ENCODE peak calls at places on chromosomes 12 and 14, in six cellular contexts. One of them, this sample, is unnamed.
A peak's percentile ranks its signal among the peaks of the same experiment; 100 is the strongest.

GRCh38 chr12:50662121-50662480 is 101.8 kb upstream of the ATF1 start:
- DNase-seq in HL-60: no peak
- DNase-seq in A549: no peak
- DNase-seq in HCT116: no peak
- DNase-seq in Panc1: no peak
- DNase-seq in K562: no peak
- DNase-seq in this sample: no peak

GRCh38 chr12:97921957-97922722 is 459.5 kb downstream of the RMST start:
- DNase-seq in Panc1: no peak
- DNase-seq in K562: no peak
- DNase-seq in A549: no peak
- DNase-seq in HL-60: no peak
- DNase-seq in HCT116: no peak
- DNase-seq in this sample: no peak

GRCh38 chr14:92951912-92952471 is 29.0 kb downstream of the CHGA start:
- DNase-seq in Panc1: peak; percentile 46
- DNase-seq in A549: peak; percentile 84
- DNase-seq in HCT116: peak; percentile 27
- DNase-seq in HL-60: peak; percentile 76
- DNase-seq in K562: peak; percentile 77
- DNase-seq in this sample: peak; percentile 82

GRCh38 chr12:48104531-48104930 is 1.3 kb downstream of the SENP1 start:
- DNase-seq in HL-60: no peak
- DNase-seq in A549: no peak
- DNase-seq in K562: peak; percentile 20
- DNase-seq in HCT116: no peak
- DNase-seq in Panc1: no peak
- DNase-seq in this sample: peak; percentile 17

GRCh38 chr14:100155881-100156645 is 3.4 kb downstream of the DEGS2 start:
- DNase-seq in A549: peak; percentile 30
- DNase-seq in K562: no peak
- DNase-seq in Panc1: no peak
- DNase-seq in HL-60: no peak
- DNase-seq in HCT116: no peak
- DNase-seq in this sample: no peak

GRCh38 chr12:23290627-23291330 is 658.7 kb downstream of the SOX5 start:
- DNase-seq in HL-60: no peak
- DNase-seq in Panc1: no peak
- DNase-seq in K562: no peak
- DNase-seq in A549: no peak
- DNase-seq in HCT116: no peak
- DNase-seq in this sample: no peak

GRCh38 chr12:100058482-100059029 is 73.8 kb upstream of the ANKS1B start:
- DNase-seq in Panc1: no peak
- DNase-seq in A549: no peak
- DNase-seq in HCT116: no peak
- DNase-seq in K562: peak; percentile 9
- DNase-seq in HL-60: no peak
- DNase-seq in this sample: no peak

GRCh38 chr12:112716099-112717093 is 75.2 kb upstream of the RPH3A start:
- DNase-seq in HL-60: no peak
- DNase-seq in A549: peak; percentile 25
- DNase-seq in Panc1: no peak
- DNase-seq in K562: peak; percentile 46
- DNase-seq in HCT116: peak; percentile 21
- DNase-seq in this sample: peak; percentile 78

GRCh38 chr14:63908667-63909264 is 56.0 kb downstream of the SYNE2 start:
- DNase-seq in Panc1: no peak
- DNase-seq in HCT116: no peak
- DNase-seq in A549: no peak
- DNase-seq in K562: no peak
- DNase-seq in HL-60: no peak
- DNase-seq in this sample: no peak

GRCh38 chr14:64201296-64201695 is 92.9 kb downstream of the ESR2 start:
- DNase-seq in K562: no peak
- DNase-seq in HL-60: no peak
- DNase-seq in Panc1: no peak
- DNase-seq in HCT116: no peak
- DNase-seq in A549: no peak
- DNase-seq in this sample: no peak

GRCh38 chr14:105317546-105317945 is 3.0 kb downstream of the PACS2 start:
- DNase-seq in Panc1: no peak
- DNase-seq in HCT116: no peak
- DNase-seq in A549: no peak
- DNase-seq in K562: no peak
- DNase-seq in HL-60: no peak
- DNase-seq in this sample: no peak

GRCh38 chr12:106081606-106082005 is 57.1 kb downstream of the NUAK1 start:
- DNase-seq in A549: no peak
- DNase-seq in HCT116: no peak
- DNase-seq in HL-60: no peak
- DNase-seq in Panc1: no peak
- DNase-seq in K562: no peak
- DNase-seq in this sample: no peak

GRCh38 chr12:4287325-4288290 is 14.0 kb downstream of the CCND2 start:
- DNase-seq in HCT116: no peak
- DNase-seq in K562: no peak
- DNase-seq in A549: no peak
- DNase-seq in Panc1: no peak
- DNase-seq in HL-60: no peak
- DNase-seq in this sample: no peak

GRCh38 chr14:103511022-103511693 is 11.5 kb downstream of the CKB start:
- DNase-seq in K562: no peak
- DNase-seq in Panc1: no peak
- DNase-seq in HCT116: no peak
- DNase-seq in A549: no peak
- DNase-seq in HL-60: no peak
- DNase-seq in this sample: no peak

GRCh38 chr12:48818831-48819590 is 715 bp downstream of the CACNB3 start:
- DNase-seq in A549: no peak
- DNase-seq in Panc1: no peak
- DNase-seq in K562: no peak
- DNase-seq in HL-60: peak; percentile 44
- DNase-seq in HCT116: no peak
- DNase-seq in this sample: peak; percentile 89

GRCh38 chr12:59181378-59181777 is 261.1 kb upstream of the LRIG3 start:
- DNase-seq in K562: no peak
- DNase-seq in A549: no peak
- DNase-seq in HCT116: no peak
- DNase-seq in HL-60: no peak
- DNase-seq in Panc1: no peak
- DNase-seq in this sample: no peak

GRCh38 chr12:89343127-89343526 is 9.2 kb downstream of the DUSP6 start:
- DNase-seq in A549: no peak
- DNase-seq in HCT116: no peak
- DNase-seq in Panc1: no peak
- DNase-seq in K562: no peak
- DNase-seq in HL-60: no peak
- DNase-seq in this sample: no peak

GRCh38 chr14:102760485-102761193 is 16.6 kb upstream of the TRAF3 start:
- DNase-seq in K562: no peak
- DNase-seq in HCT116: no peak
- DNase-seq in HL-60: no peak
- DNase-seq in A549: no peak
- DNase-seq in Panc1: no peak
- DNase-seq in this sample: peak; percentile 66

GRCh38 chr14:101199028-101199770 is 295.7 kb upstream of the RTL1 start:
- DNase-seq in HL-60: no peak
- DNase-seq in Panc1: no peak
- DNase-seq in K562: no peak
- DNase-seq in A549: no peak
- DNase-seq in HCT116: no peak
- DNase-seq in this sample: no peak

GRCh38 chr14:101201535-101202125 is 298.1 kb upstream of the RTL1 start:
- DNase-seq in K562: no peak
- DNase-seq in HL-60: no peak
- DNase-seq in Panc1: no peak
- DNase-seq in A549: no peak
- DNase-seq in HCT116: no peak
- DNase-seq in this sample: no peak

GRCh38 chr14:101198398-101199027 is 295.0 kb upstream of the RTL1 start:
- DNase-seq in HCT116: no peak
- DNase-seq in Panc1: no peak
- DNase-seq in HL-60: no peak
- DNase-seq in K562: no peak
- DNase-seq in A549: no peak
- DNase-seq in this sample: no peak

GRCh38 chr14:101200650-101201516 is 297.4 kb upstream of the RTL1 start:
- DNase-seq in Panc1: no peak
- DNase-seq in A549: no peak
- DNase-seq in HCT116: no peak
- DNase-seq in K562: no peak
- DNase-seq in HL-60: no peak
- DNase-seq in this sample: no peak

GRCh38 chr14:101200008-101200649 is 296.6 kb upstream of the RTL1 start:
- DNase-seq in Panc1: no peak
- DNase-seq in HCT116: no peak
- DNase-seq in A549: no peak
- DNase-seq in HL-60: no peak
- DNase-seq in K562: no peak
- DNase-seq in this sample: no peak
- TF ChIP-seq REST in Panc1: no peak
- TF ChIP-seq REST in HCT116: no peak
- TF ChIP-seq REST in A549: no peak
- TF ChIP-seq REST in HL-60: no peak
- TF ChIP-seq REST in K562: no peak
- TF ChIP-seq REST in this sample: no peak

GRCh38 chr12:16349132-16349463 is 1.7 kb downstream of the MGST1 start:
- DNase-seq in HL-60: peak; percentile 89
- DNase-seq in K562: peak; percentile 27
- DNase-seq in Panc1: no peak
- DNase-seq in HCT116: no peak
- DNase-seq in A549: peak; percentile 44
- DNase-seq in this sample: peak; percentile 56
- TF ChIP-seq REST in HL-60: no peak
- TF ChIP-seq REST in K562: no peak
- TF ChIP-seq REST in Panc1: no peak
- TF ChIP-seq REST in HCT116: no peak
- TF ChIP-seq REST in A549: no peak
- TF ChIP-seq REST in this sample: no peak

GRCh38 chr12:123502163-123502562 is 31.4 kb downstream of the RILPL1 start:
- DNase-seq in HCT116: no peak
- DNase-seq in A549: no peak
- DNase-seq in K562: no peak
- DNase-seq in Panc1: no peak
- DNase-seq in HL-60: no peak
- DNase-seq in this sample: no peak
- TF ChIP-seq REST in HCT116: no peak
- TF ChIP-seq REST in A549: no peak
- TF ChIP-seq REST in K562: no peak
- TF ChIP-seq REST in Panc1: no peak
- TF ChIP-seq REST in HL-60: no peak
- TF ChIP-seq REST in this sample: no peak

DNA sequence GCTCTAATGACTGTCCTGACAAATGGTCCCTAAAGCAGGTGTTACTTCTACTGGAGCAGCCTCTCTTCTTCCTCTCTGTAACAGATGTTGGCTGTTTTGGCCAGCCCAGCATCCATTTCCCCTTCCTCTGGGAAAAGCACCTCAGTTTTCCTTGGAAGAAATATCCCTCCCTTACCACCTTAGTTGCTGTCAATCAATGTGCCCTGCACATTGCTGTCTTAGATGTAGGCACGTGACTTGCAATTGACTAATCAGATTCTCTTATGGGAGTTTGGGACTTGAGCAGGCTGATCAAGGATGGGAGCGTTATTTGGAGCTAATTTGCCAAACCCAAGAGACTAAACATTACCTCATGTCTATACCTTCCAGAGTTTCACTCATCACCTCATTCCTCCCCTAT is 12.0 kb upstream of the TMED2 start:
- DNase-seq in Panc1: no peak
- DNase-seq in HL-60: no peak
- DNase-seq in HCT116: no peak
- DNase-seq in A549: no peak
- DNase-seq in K562: no peak
- DNase-seq in this sample: no peak
- TF ChIP-seq REST in Panc1: no peak
- TF ChIP-seq REST in HL-60: no peak
- TF ChIP-seq REST in HCT116: no peak
- TF ChIP-seq REST in A549: no peak
- TF ChIP-seq REST in K562: no peak
- TF ChIP-seq REST in this sample: no peak

This sample was measured in GM23338.